ENCODE peak calls at places on chromosomes 11 and 22, in six cellular contexts. O is stimulated activated CD4-positive, alpha-beta T cell treated with anti-CD3 and anti-CD28 coated beads, Interleukin-1b, Interleukin-23, amount 100 ng/mL, for 24 hours; U is dorsolateral prefrontal cortex; B is endodermal cell; Y is skeletal muscle cell; C is activated naive CD4-positive, alpha-beta T cell treated with Interleukin-2 at 50 U/mL for 16 hours. W is an unnamed sample.

GRCh38 chr11:59551651-59552521 is 40.5 kb downstream of the OR4D9 start:
- DNase-seq in O (no peak), U (no peak), B (peak), Y (peak), C (no peak), W (no peak)

GRCh38 chr11:28072321-28072720 is 35.6 kb downstream of the KIF18A start:
- DNase-seq in O (no peak), U (no peak), B (no peak), Y (no peak), C (no peak), W (no peak)

GRCh38 chr11:73249858-73250773 is 22.0 kb upstream of the P2RY6 start:
- DNase-seq in O (no peak), U (peak), B (peak), Y (no peak), C (no peak), W (no peak)

GRCh38 chr22:44549701-44550100 is 51.7 kb upstream of the RTL6 start:
- DNase-seq in O (no peak), U (no peak), B (peak), Y (no peak), C (no peak), W (no peak)

GRCh38 chr11:69552951-69553350 is 71.5 kb downstream of the LINC01488 start:
- DNase-seq in O (no peak), U (no peak), B (no peak), Y (no peak), C (no peak), W (no peak)

GRCh38 chr11:111417011-111417765 is 38.1 kb upstream of the POU2AF1 start:
- DNase-seq in O (no peak), U (no peak), B (peak), Y (no peak), C (peak), W (no peak)

GRCh38 chr11:86435711-86436110 is 61.0 kb downstream of the CCDC81 start:
- DNase-seq in O (no peak), U (no peak), B (no peak), Y (no peak), C (no peak), W (no peak)

GRCh38 chr11:27681664-27682063 is 18.6 kb downstream of the BDNF start:
- DNase-seq in O (no peak), U (no peak), B (no peak), Y (no peak), C (no peak), W (no peak)

GRCh38 chr11:119147604-119148333 is 1.1 kb upstream of the ABCG4 start:
- DNase-seq in O (no peak), U (no peak), B (peak), Y (no peak), C (no peak), W (no peak)

GRCh38 chr22:42169055-42169469 is 38.5 kb upstream of the CYP2D6 start:
- DNase-seq in O (peak), U (peak), B (peak), Y (peak), C (peak), W (peak)

GRCh38 chr11:66636411-66636810 is 2.1 kb upstream of the RBM4 start:
- DNase-seq in O (no peak), U (no peak), B (no peak), Y (no peak), C (no peak), W (no peak)